ENCODE peak calls at places on chromosomes 2 and 18, in eight cellular contexts. U is upper lobe of left lung, M is tibial nerve, X is AG04450, A is HCT116, P is adipocyte, Y is osteoblast, H is aorta. E is an unnamed sample.

GRCh38 chr2:73035899-73036778 is 35.4 kb downstream of the SFXN5 start:
- DNase-seq in U (no peak), M (no peak), X (no peak), A (peak; percentile 16), P (no peak), Y (no peak), H (no peak), E (no peak)

GRCh38 chr2:86695053-86695691 is 24.9 kb upstream of the RMND5A start:
- DNase-seq in U (no peak), M (no peak), X (no peak), A (peak; percentile 85), P (no peak), Y (no peak), H (no peak), E (no peak)

GRCh38 chr2:222318026-222318711 is 19.4 kb upstream of the PAX3 start:
- DNase-seq in U (peak; percentile 94), M (no peak), X (peak; percentile 4), A (peak; percentile 35), P (peak; percentile 78), Y (peak; percentile 95), H (no peak), E (peak; percentile 82)

GRCh38 chr2:18046558-18046957 is 168.1 kb downstream of the KCNS3 start:
- DNase-seq in U (no peak), M (no peak), X (no peak), A (no peak), P (peak; percentile 7), Y (no peak), H (no peak), E (no peak)

GRCh38 chr2:55162284-55163006 is 69.6 kb downstream of the CLHC1 start:
- DNase-seq in U (no peak), M (no peak), X (no peak), A (no peak), P (no peak), Y (no peak), H (no peak), E (no peak)

GRCh38 chr2:183035954-183036669 is 2.1 kb downstream of the NCKAP1 start:
- DNase-seq in U (no peak), M (no peak), X (no peak), A (no peak), P (no peak), Y (no peak), H (no peak), E (no peak)

GRCh38 chr2:74181739-74182138 is 3.1 kb upstream of the MOB1A start:
- DNase-seq in U (no peak), M (peak; percentile 34), X (no peak), A (no peak), P (peak; percentile 14), Y (no peak), H (no peak), E (no peak)

GRCh38 chr2:16626497-16626896 is 39.1 kb downstream of the CYRIA start:
- DNase-seq in U (peak; percentile 22), M (peak; percentile 40), X (no peak), A (no peak), P (no peak), Y (peak; percentile 50), H (no peak), E (peak; percentile 67)

GRCh38 chr18:21933931-21934765 is 193.6 kb downstream of the MIB1 start:
- DNase-seq in U (no peak), M (no peak), X (no peak), A (no peak), P (no peak), Y (peak; percentile 42), H (no peak), E (no peak)

GRCh38 chr2:231680284-231680991 is 27.9 kb upstream of the PTMA start:
- DNase-seq in U (peak; percentile 87), M (no peak), X (no peak), A (no peak), P (no peak), Y (peak; percentile 65), H (no peak), E (peak; percentile 39)

GRCh38 chr2:103788875-103789715 is 1027.3 kb downstream of the TMEM182 start:
- DNase-seq in U (no peak), M (no peak), X (no peak), A (no peak), P (no peak), Y (no peak), H (no peak), E (no peak)

GRCh38 chr2:29223851-29224692 is 108.9 kb downstream of the CLIP4 start:
- DNase-seq in U (no peak), M (peak; percentile 81), X (peak; percentile 11), A (no peak), P (no peak), Y (peak; percentile 90), H (no peak), E (peak; percentile 68)

DNA sequence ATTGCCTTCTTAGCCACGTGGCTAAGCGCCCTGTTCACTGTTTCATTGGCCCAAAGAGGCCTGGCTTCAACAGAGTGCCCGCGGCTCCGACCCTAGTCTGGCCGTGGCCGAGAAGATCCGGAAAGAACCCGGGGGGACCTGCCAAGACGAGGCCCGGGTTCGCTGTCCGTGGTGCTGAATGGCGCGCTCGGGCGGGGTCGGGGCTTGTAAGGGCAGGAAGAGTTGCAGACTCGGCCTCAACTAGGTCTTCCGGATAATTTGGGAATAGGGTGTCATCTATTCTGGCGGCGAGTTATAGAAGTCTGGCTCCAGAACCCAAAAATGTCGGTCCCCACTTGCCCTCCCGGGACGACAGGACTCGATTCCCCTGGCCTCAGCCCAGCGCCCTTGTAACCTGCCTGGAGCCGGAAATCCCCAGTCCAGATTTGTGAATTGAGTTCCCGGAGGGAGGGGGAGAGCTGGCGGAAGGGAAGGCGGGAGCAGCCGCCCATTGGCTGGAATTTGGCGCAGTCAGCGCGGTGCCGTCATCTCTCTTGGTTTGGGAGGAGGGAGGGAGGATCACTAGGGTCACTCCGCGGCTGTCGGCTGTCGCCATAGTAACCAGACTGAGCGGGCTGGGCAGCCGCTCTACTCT is 3.5 kb downstream of the CDK5R2 start:
- DNase-seq in U (peak; percentile 94), M (peak; percentile 48), X (no peak), A (peak; percentile 64), P (peak; percentile 64), Y (peak; percentile 94), H (peak; percentile 91), E (peak; percentile 81)
- H3K27me3 ChIP-seq in U (peaks cover 50% of the 10 kb centered on the region), M (peaks cover 2% of the 10 kb centered on the region), X (peaks cover 41% of the 10 kb centered on the region), A (peaks cover 8% of the 10 kb centered on the region), P (peaks cover 62% of the 10 kb centered on the region), Y (peaks cover 58% of the 10 kb centered on the region), H (peaks cover 4% of the 10 kb centered on the region), E (peaks cover 42% of the 10 kb centered on the region)

GRCh38 chr2:56191617-56192016 is 7.8 kb downstream of the CCDC85A start:
- DNase-seq in U (no peak), M (no peak), X (no peak), A (peak; percentile 35), P (peak; percentile 73), Y (peak; percentile 82), H (no peak), E (no peak)

GRCh38 chr2:56197816-56198215 is 14.0 kb downstream of the CCDC85A start:
- DNase-seq in U (no peak), M (no peak), X (no peak), A (no peak), P (no peak), Y (no peak), H (no peak), E (no peak)

GRCh38 chr2:56195563-56195962 is 11.8 kb downstream of the CCDC85A start:
- DNase-seq in U (no peak), M (no peak), X (no peak), A (no peak), P (peak; percentile 40), Y (no peak), H (no peak), E (no peak)

DNA sequence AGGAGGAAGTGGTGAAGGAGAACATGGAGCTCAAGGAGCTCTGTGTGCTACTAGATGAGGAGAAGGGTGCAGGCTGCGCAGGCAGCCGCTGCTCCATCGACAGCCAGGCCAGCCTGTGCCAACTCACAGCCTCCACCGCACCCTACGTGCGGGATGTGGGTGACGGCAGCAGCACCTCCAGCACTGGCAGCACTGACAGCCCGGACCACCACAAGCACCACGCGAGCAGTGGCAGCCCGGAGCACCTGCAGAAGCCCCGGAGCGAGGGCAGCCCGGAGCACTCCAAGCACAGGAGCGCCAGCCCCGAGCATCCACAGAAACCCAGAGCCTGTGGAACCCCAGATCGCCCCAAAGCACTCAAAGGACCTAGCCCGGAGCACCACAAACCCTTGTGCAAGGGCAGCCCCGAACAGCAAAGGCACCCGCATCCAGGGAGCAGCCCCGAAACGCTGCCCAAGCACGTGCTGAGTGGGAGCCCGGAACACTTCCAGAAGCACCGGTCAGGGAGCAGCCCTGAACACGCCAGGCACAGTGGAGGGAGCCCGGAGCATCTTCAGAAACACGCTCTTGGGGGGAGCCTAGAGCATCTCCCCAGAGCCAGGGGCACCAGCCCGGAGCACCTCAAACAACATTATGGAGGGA is 9.0 kb downstream of the CCDC85A start:
- DNase-seq in U (peak; percentile 72), M (no peak), X (no peak), A (no peak), P (no peak), Y (no peak), H (no peak), E (no peak)
- H3K27me3 ChIP-seq in U (no peaks in the 10 kb centered on the region), M (no peaks in the 10 kb centered on the region), X (peaks cover 2% of the 10 kb centered on the region), A (no peaks in the 10 kb centered on the region), P (peaks cover 12% of the 10 kb centered on the region), Y (peaks cover 3% of the 10 kb centered on the region), H (no peaks in the 10 kb centered on the region), E (no peaks in the 10 kb centered on the region)

GRCh38 chr2:64862623-64863022 is 126.6 kb upstream of the SLC1A4 start:
- DNase-seq in U (no peak), M (no peak), X (no peak), A (no peak), P (no peak), Y (no peak), H (no peak), E (no peak)
- H3K27me3 ChIP-seq in U (no peaks in the 10 kb centered on the region), M (no peaks in the 10 kb centered on the region), X (peaks cover 12% of the 10 kb centered on the region), A (no peaks in the 10 kb centered on the region), P (no peaks in the 10 kb centered on the region), Y (no peaks in the 10 kb centered on the region), H (no peaks in the 10 kb centered on the region), E (no peaks in the 10 kb centered on the region)

GRCh38 chr2:110979834-110980612 is 140.7 kb upstream of the BCL2L11 start:
- DNase-seq in U (no peak), M (no peak), X (no peak), A (no peak), P (no peak), Y (peak; percentile 15), H (no peak), E (no peak)

GRCh38 chr2:110978871-110979833 is 141.6 kb upstream of the BCL2L11 start:
- DNase-seq in U (peak; percentile 15), M (no peak), X (no peak), A (no peak), P (no peak), Y (peak; percentile 60), H (no peak), E (no peak)

GRCh38 chr2:110977388-110977787 is 143.3 kb upstream of the BCL2L11 start:
- DNase-seq in U (no peak), M (no peak), X (no peak), A (no peak), P (no peak), Y (no peak), H (no peak), E (no peak)

GRCh38 chr2:110980613-110981062 is 140.1 kb upstream of the BCL2L11 start:
- DNase-seq in U (peak; percentile 38), M (no peak), X (no peak), A (no peak), P (no peak), Y (peak; percentile 6), H (no peak), E (no peak)

DNA sequence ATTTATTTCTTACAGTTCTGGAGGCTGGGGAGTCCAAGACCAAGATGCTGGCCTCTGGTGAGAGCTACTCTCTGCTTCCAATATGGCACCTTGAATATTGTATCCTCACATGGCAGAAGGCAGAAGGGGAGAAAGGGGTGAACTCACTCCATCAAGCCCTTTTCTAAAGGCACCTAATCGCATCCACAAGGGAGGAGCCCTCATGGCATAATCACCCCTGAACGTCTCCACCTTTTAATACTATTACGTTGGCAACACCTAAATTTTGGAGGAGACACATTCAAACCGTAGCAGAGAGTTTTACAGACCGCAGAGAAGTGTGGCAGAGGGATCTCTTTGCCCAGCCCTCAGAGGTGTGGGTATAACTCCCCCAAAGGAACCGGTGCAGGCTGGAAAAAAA is 142.6 kb upstream of the BCL2L11 start:
- DNase-seq in U (no peak), M (no peak), X (no peak), A (no peak), P (no peak), Y (peak; percentile 11), H (no peak), E (no peak)
- H3K27me3 ChIP-seq in U (no peaks in the 10 kb centered on the region), M (no peaks in the 10 kb centered on the region), X (peaks cover 36% of the 10 kb centered on the region), A (no peaks in the 10 kb centered on the region), P (peaks cover 22% of the 10 kb centered on the region), Y (peaks cover 16% of the 10 kb centered on the region), H (no peaks in the 10 kb centered on the region), E (no peaks in the 10 kb centered on the region)